ENCODE peak calls at places on chromosomes 2 and 18, in nine cellular contexts. A is A549, P is K562, N is transverse colon, S is sigmoid colon, B is tibial nerve, F is GM12878, J is SK-N-SH, M is stomach. Y is an unnamed sample.

GRCh38 chr18:76496200-76496890 is 1.3 kb upstream of the ZNF516 start:
- DNase-seq in M (peak; percentile 63), J (peak; percentile 67), A (no peak), B (peak; percentile 66), S (peak; percentile 90), P (peak; percentile 16), N (peak; percentile 72), F (no peak), Y (peak; percentile 85)

GRCh38 chr2:239204143-239204875 is 196.5 kb downstream of the HDAC4 start:
- DNase-seq in F (no peak), A (no peak), P (no peak), M (no peak), N (no peak), J (no peak), S (peak; percentile 63), B (no peak), Y (peak; percentile 31)

GRCh38 chr2:20882466-20883170 is 59.7 kb upstream of the LDAH start:
- DNase-seq in F (no peak), N (no peak), M (no peak), B (no peak), A (no peak), P (no peak), J (peak; percentile 81), S (no peak), Y (no peak)

GRCh38 chr2:105143467-105144127 is 97.9 kb upstream of the GPR45 start:
- DNase-seq in J (peak; percentile 90), M (no peak), S (no peak), N (no peak), P (peak; percentile 47), A (no peak), F (no peak), B (no peak), Y (peak; percentile 19)

GRCh38 chr18:28650860-28651259 is 473.9 kb upstream of the CDH2 start:
- DNase-seq in A (no peak), S (no peak), F (no peak), P (no peak), M (no peak), J (no peak), B (no peak), N (no peak), Y (no peak)

GRCh38 chr2:21395366-21395765 is 271.6 kb downstream of the TDRD15 start:
- DNase-seq in F (no peak), J (peak; percentile 29), A (no peak), N (no peak), B (no peak), P (peak; percentile 15), S (no peak), M (no peak), Y (no peak)

GRCh38 chr2:44843641-44844040 is 97.9 kb upstream of the SIX3 start:
- DNase-seq in F (no peak), A (no peak), B (no peak), N (no peak), P (no peak), M (no peak), J (no peak), S (no peak), Y (no peak)

GRCh38 chr2:240750409-240750808 is 58.7 kb downstream of the AQP12A start:
- DNase-seq in S (no peak), A (no peak), P (no peak), J (no peak), N (no peak), F (no peak), M (no peak), B (no peak), Y (no peak)

GRCh38 chr2:226483745-226484619 is 315.6 kb downstream of the IRS1 start:
- DNase-seq in A (no peak), J (no peak), B (no peak), P (no peak), S (no peak), N (no peak), M (no peak), F (no peak), Y (no peak)

GRCh38 chr2:46079996-46080560 is 217.1 kb upstream of the EPAS1 start:
- DNase-seq in S (no peak), F (peak; percentile 66), B (no peak), M (no peak), J (no peak), P (no peak), A (no peak), N (no peak), Y (no peak)

GRCh38 chr2:29663266-29663665 is 258.1 kb downstream of the ALK start:
- DNase-seq in B (no peak), P (no peak), J (no peak), S (no peak), M (no peak), N (no peak), A (peak; percentile 43), F (no peak), Y (no peak)

GRCh38 chr2:158893057-158893456 is 75.4 kb upstream of the TANC1 start:
- DNase-seq in S (no peak), M (no peak), N (no peak), J (no peak), B (no peak), F (no peak), P (no peak), A (no peak), Y (no peak)

GRCh38 chr2:54558188-54558975 is 102.3 kb downstream of the SPTBN1 start:
- DNase-seq in S (peak; percentile 83), A (peak; percentile 61), B (peak; percentile 45), P (peak; percentile 65), F (no peak), J (peak; percentile 87), M (peak; percentile 84), N (peak; percentile 84), Y (peak; percentile 41)

GRCh38 chr2:111209045-111209514 is 88.4 kb downstream of the BCL2L11 start:
- DNase-seq in N (no peak), B (no peak), A (no peak), S (no peak), F (peak; percentile 97), P (no peak), J (no peak), M (no peak), Y (no peak)

DNA sequence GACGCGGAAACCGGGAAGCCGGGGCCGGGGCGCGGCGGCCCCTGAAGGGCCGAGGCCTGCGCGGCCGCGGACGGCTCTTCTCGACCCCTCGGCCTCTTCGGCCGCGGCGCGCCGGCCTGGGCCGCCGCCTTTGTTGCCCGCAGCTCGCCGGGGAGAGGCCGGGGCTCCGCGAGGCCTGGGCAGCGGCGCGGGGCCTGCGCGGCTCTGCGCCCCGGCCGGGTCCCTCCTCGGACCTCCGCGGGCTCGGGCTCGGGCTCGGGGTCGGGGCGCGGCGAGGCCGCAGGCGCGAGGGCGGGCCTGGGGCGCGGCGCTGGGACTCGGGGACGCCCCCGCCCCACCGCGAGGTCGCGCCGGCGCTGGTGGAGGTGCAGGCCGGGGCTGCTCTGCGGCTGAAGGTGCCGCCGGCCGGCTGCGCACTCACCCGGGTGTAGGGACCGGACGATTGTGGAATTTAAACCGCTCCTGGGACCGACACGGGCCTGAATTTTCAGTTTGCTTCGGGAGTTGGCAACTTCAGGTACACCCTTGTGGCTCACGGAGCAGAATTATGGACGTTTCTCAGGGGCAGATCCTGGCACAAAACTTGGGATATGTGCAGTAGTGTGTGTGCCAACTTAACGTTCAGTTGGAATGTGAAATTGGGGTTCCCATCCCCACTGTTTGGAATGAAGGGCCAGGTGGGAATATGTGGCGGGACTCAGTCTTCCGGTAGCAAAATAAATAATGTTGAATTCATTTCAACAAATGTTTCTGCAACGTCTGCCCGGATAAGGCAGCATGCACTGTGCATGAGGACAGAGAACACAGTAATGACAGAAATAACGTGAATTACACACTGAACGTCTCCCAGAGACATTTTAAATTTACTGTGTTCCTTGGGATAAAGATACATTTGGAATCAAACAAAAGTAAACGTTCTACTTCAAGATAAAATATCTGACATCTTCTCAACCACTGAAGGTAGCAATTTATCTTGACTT is 796 bp downstream of the SOCS6 start:
- DNase-seq in J (peak; percentile 85), N (peak; percentile 49), B (no peak), S (no peak), A (no peak), M (peak; percentile 42), P (peak; percentile 49), F (no peak), Y (peak; percentile 57)
- TF ChIP-seq EP300 in J (no peak), N (no peak), B (no peak), S (no peak), A (no peak), M (no peak), P (no peak), F (no peak), Y (no peak)

DNA sequence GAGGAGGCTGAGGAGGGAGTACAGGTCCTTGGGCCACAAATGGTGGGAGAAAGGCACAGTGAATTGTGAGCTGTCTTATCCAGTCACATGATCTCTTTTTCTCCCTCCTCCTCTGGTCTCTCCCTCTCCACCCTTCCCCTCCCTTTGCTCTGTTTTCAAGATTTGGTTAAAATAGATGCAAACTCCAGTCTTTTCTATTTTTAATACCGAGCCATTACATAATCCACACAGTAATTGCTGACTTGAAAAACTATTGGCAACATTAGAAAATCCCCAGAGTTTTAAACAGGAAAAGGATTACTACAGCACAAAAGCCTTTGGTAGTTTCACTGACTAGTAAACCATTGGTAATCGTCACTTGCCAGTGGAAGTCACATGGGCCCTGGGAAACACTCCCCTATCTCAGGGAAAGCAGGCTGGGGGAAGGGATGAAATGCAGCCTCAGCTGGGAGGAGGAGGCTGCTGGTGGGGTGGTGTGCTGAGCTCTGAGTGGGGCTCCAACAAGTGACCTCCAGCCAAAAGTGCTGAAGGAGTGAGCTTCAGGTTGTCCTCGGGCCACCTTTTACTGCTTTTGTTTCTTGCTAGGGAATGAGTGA is 57.4 kb upstream of the PCBP1 start:
- DNase-seq in F (no peak), P (peak; percentile 85), S (peak; percentile 91), M (peak; percentile 38), J (peak; percentile 51), B (peak; percentile 70), A (no peak), N (peak; percentile 45), Y (peak; percentile 79)
- TF ChIP-seq EP300 in F (no peak), P (peak; percentile 34), S (no peak), M (no peak), J (no peak), B (peak; percentile 53), A (no peak), N (no peak), Y (no peak)

GRCh38 chr18:74378179-74378682 is 62.6 kb downstream of the C18orf63 start:
- DNase-seq in J (no peak), P (no peak), M (no peak), S (no peak), A (no peak), B (no peak), F (no peak), N (peak; percentile 12), Y (no peak)
- TF ChIP-seq EP300 in J (no peak), P (no peak), M (no peak), S (no peak), A (no peak), B (no peak), F (no peak), N (no peak), Y (no peak)

GRCh38 chr2:108588070-108588668 is 53.9 kb downstream of the LIMS1 start:
- DNase-seq in N (no peak), F (no peak), M (peak; percentile 46), A (no peak), P (no peak), J (no peak), S (no peak), B (no peak), Y (no peak)
- TF ChIP-seq EP300 in N (no peak), F (no peak), M (no peak), A (no peak), P (peak; percentile 61), J (no peak), S (no peak), B (peak; percentile 61), Y (no peak)

GRCh38 chr2:58039170-58039611 is 7.4 kb upstream of the VRK2 start:
- DNase-seq in P (no peak), J (no peak), F (no peak), N (no peak), B (no peak), S (no peak), M (no peak), A (no peak), Y (no peak)
- TF ChIP-seq EP300 in P (peak; percentile 64), J (no peak), F (peak; percentile 59), N (no peak), B (no peak), S (no peak), M (no peak), A (no peak), Y (no peak)